ENCODE peak calls at places on chromosomes 13 and 19, in six cellular contexts. A, F, K, P, Z and V are unnamed samples.

GRCh38 chr13:69319659-69320058 is 788.0 kb upstream of the ATXN8OS start:
- DNase-seq in A (no peak), F (no peak), K (no peak), P (no peak), Z (no peak), V (no peak)

GRCh38 chr13:74325106-74325505 is 190.9 kb upstream of the KLF12 start:
- DNase-seq in A (no peak), F (peak), K (no peak), P (peak), Z (peak), V (no peak)

GRCh38 chr19:43439183-43440063 is 24.7 kb downstream of the TEX101 start:
- DNase-seq in A (no peak), F (no peak), K (no peak), P (peak), Z (peak), V (no peak)

GRCh38 chr19:43957891-43958290 is 6.9 kb downstream of the ZNF221 start:
- DNase-seq in A (no peak), F (no peak), K (no peak), P (peak), Z (peak), V (no peak)

GRCh38 chr19:42613666-42614065 is 18.9 kb upstream of the CEACAM8 start:
- DNase-seq in A (no peak), F (no peak), K (no peak), P (no peak), Z (no peak), V (no peak)

GRCh38 chr13:48975101-48975925 is at the start of gene FNDC3A:
- DNase-seq in A (no peak), F (peak), K (peak), P (peak), Z (peak), V (no peak)

GRCh38 chr19:11560404-11560988 is 1.5 kb upstream of the ELOF1 start:
- DNase-seq in A (no peak), F (peak), K (no peak), P (peak), Z (peak), V (no peak)

GRCh38 chr19:15187026-15188007 is 13.5 kb downstream of the NOTCH3 start:
- DNase-seq in A (no peak), F (peak), K (no peak), P (peak), Z (no peak), V (no peak)

GRCh38 chr13:30371649-30372265 is 50.5 kb upstream of the UBE2L5 start:
- DNase-seq in A (no peak), F (no peak), K (no peak), P (peak), Z (no peak), V (no peak)
- TF ChIP-seq CTCF in A (no peak), F (no peak), K (no peak), P (no peak), Z (no peak), V (no peak)

GRCh38 chr19:54155694-54156093 is 3.8 kb downstream of the LENG1 start:
- DNase-seq in A (no peak), F (no peak), K (no peak), P (no peak), Z (no peak), V (no peak)
- TF ChIP-seq CTCF in A (no peak), F (no peak), K (no peak), P (no peak), Z (no peak), V (no peak)

GRCh38 chr19:18674616-18675015 is 8.9 kb upstream of the CRTC1 start:
- DNase-seq in A (no peak), F (no peak), K (no peak), P (peak), Z (no peak), V (no peak)

GRCh38 chr19:18670313-18670712 is 13.2 kb upstream of the CRTC1 start:
- DNase-seq in A (no peak), F (no peak), K (peak), P (no peak), Z (no peak), V (no peak)

GRCh38 chr19:18671303-18672043 is 12.0 kb upstream of the CRTC1 start:
- DNase-seq in A (no peak), F (no peak), K (no peak), P (no peak), Z (no peak), V (no peak)

GRCh38 chr19:18672044-18672451 is 11.4 kb upstream of the CRTC1 start:
- DNase-seq in A (no peak), F (no peak), K (peak), P (no peak), Z (no peak), V (no peak)

GRCh38 chr19:18672606-18673337 is 10.7 kb upstream of the CRTC1 start:
- DNase-seq in A (no peak), F (no peak), K (peak), P (peak), Z (no peak), V (no peak)
- TF ChIP-seq CTCF in A (peak), F (no peak), K (no peak), P (peak), Z (peak), V (no peak)

DNA sequence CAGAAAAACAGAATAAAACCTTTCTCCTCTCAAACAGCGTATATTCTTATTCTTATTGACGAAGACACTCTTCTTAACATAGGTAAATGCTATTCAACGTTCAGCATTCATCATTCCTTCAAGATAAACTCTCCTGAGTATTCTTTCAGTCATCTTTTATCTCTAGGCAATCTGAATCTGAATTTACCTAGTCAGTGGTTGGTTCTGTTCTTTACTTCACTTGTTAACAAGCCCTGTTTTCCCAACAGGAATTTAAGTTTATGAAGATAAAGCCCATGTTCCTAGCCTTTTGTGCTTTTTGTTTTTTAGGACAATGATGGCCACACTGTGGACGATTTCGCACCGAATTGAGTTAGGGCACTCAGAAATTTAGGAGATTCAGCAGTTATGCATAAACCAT is 3.2 kb downstream of the ELF1 start:
- DNase-seq in A (no peak), F (no peak), K (no peak), P (no peak), Z (no peak), V (no peak)
- TF ChIP-seq CTCF in A (no peak), F (no peak), K (no peak), P (no peak), Z (no peak), V (no peak)

GRCh38 chr19:18780081-18780480 is 11.0 kb downstream of the COMP start:
- DNase-seq in A (no peak), F (no peak), K (no peak), P (no peak), Z (no peak), V (no peak)
- TF ChIP-seq CTCF in A (no peak), F (no peak), K (no peak), P (no peak), Z (no peak), V (no peak)

GRCh38 chr19:10478903-10479384 is 24.2 kb downstream of the KEAP1 start:
- DNase-seq in A (peak), F (peak), K (peak), P (peak), Z (peak), V (peak)
- TF ChIP-seq CTCF in A (peak), F (no peak), K (peak), P (peak), Z (peak), V (no peak)

GRCh38 chr13:97753942-97754670 is 199.4 kb upstream of the IPO5 start:
- DNase-seq in A (no peak), F (no peak), K (no peak), P (no peak), Z (no peak), V (no peak)
- TF ChIP-seq CTCF in A (no peak), F (no peak), K (no peak), P (peak), Z (peak), V (no peak)

DNA sequence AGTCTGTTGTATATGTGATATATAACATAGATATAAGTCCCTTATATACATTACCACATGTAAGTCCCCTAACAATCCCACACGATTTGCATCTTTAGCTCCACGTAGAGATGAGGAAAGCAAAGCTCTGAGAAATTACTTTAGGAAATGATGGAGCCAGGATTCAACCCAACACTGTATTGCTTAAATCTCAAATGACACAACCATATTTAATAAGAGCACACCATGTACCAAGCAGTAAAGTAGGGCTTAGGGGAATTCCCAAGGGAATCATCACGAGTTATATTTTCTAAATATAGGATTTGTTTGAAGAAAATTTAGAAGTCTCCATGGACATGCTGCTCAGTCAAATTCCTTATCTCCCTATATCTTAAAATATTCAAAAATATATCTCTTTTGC is 61.3 kb upstream of the POMP start:
- DNase-seq in A (no peak), F (no peak), K (no peak), P (peak), Z (no peak), V (no peak)
- TF ChIP-seq CTCF in A (no peak), F (no peak), K (no peak), P (no peak), Z (no peak), V (no peak)

GRCh38 chr19:41154060-41154459 is 39.0 kb upstream of the CYP2S1 start:
- DNase-seq in A (no peak), F (no peak), K (no peak), P (no peak), Z (no peak), V (no peak)
- TF ChIP-seq CTCF in A (no peak), F (no peak), K (no peak), P (no peak), Z (no peak), V (no peak)